ENCODE peak calls at places on chromosomes 16 and 17, in four cellular contexts. T, L, D and W are unnamed samples.

GRCh38 chr16:1145383-1146100 is 7.4 kb upstream of the CACNA1H start:
- DNase-seq in T (no peak), D (no peak), L (no peak), W (no peak)

GRCh38 chr17:41812176-41813038 is at the start of gene FKBP10:
- DNase-seq in T (peak; percentile 95), D (peak; percentile 77), L (peak; percentile 36), W (no peak)

GRCh38 chr17:75514299-75515228 is 773 bp downstream of the CASKIN2 start:
- DNase-seq in D (peak; percentile 50), L (peak; percentile 73), T (peak; percentile 39), W (no peak)

GRCh38 chr17:38600416-38600815 is 5.3 kb downstream of the SRCIN1 start:
- DNase-seq in L (no peak), T (no peak), D (no peak), W (no peak)

GRCh38 chr17:35907691-35908090 is 22.9 kb downstream of the RDM1 start:
- DNase-seq in D (no peak), L (no peak), T (no peak), W (no peak)

GRCh38 chr17:75568412-75569255 is 19.0 kb upstream of the MYO15B start:
- DNase-seq in T (no peak), L (no peak), D (no peak), W (no peak)

GRCh38 chr17:67365762-67366192 is 600 bp downstream of the PSMD12 start:
- DNase-seq in T (peak; percentile 84), D (no peak), L (no peak), W (no peak)

GRCh38 chr16:53356478-53357207 is 77.6 kb upstream of the RBL2 start:
- DNase-seq in T (no peak), L (no peak), D (no peak), W (no peak)

GRCh38 chr17:41734139-41734948 is at the start of gene HAP1:
- DNase-seq in T (peak; percentile 63), L (no peak), D (no peak), W (no peak)

GRCh38 chr17:58204796-58205195 is 12.3 kb downstream of the EPX start:
- DNase-seq in L (no peak), D (no peak), T (no peak), W (no peak)

DNA sequence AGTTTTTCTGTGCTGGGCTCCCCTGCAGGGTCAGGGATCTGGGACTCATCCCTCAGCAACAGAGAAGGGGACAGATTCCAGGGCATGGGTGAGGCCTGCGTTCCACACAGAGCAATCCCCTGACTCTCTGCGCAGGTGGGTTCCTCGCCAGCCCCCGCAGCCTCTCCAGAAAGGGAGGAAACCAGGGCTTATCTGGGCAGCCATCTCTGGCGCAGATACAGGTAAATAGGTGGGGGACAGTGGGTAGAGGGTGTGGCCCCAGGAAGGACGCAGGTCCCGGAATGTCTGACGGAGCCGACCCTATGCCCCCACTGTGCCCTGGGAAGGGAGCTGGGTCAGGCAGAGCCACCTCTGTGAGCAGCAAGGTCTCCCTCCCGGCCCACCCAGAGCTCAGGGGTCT is 23.2 kb downstream of the PIEZO1 start:
- DNase-seq in T (no peak), D (no peak), L (no peak), W (no peak)
- H3K4me1 ChIP-seq in T (peaks cover 80% of the 10 kb centered on the region), D (peaks cover 15% of the 10 kb centered on the region), L (peaks cover 25% of the 10 kb centered on the region), W (peaks cover 51% of the 10 kb centered on the region)

GRCh38 chr16:24908716-24909115 is 63.0 kb downstream of the SLC5A11 start:
- DNase-seq in T (no peak), D (no peak), L (no peak), W (no peak)
- H3K4me1 ChIP-seq in T (no peaks in the 10 kb centered on the region), D (no peaks in the 10 kb centered on the region), L (no peaks in the 10 kb centered on the region), W (no peaks in the 10 kb centered on the region)

GRCh38 chr17:77383613-77384608 is 243.1 kb downstream of the SEC14L1 start:
- DNase-seq in D (peak; percentile 89), T (no peak), L (no peak), W (no peak)
- H3K4me1 ChIP-seq in D (peaks cover 94% of the 10 kb centered on the region), T (peaks cover 68% of the 10 kb centered on the region), L (peaks cover 18% of the 10 kb centered on the region), W (peaks cover 87% of the 10 kb centered on the region)

DNA sequence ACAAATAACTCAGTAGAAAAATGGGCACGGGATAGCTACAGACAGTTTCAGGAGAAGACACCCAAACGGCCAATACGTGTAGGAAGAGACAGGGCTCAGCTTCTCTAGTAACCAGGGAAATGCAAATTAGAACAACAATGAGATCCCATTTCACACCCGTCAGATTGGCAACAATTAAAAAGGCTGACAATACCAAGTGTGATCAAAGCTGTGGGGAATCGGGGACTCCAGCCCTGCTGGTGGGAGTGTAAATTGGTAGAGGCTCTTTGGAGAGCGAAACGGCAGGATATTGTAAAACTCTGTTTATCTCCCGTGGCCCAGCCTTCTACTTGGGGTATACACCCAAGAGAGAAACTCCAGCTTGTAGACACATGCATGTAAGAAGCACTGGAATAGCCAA is 27.6 kb downstream of the MYBBP1A start:
- DNase-seq in T (no peak), L (no peak), D (no peak), W (no peak)
- H3K4me1 ChIP-seq in T (peaks cover 2% of the 10 kb centered on the region), L (no peaks in the 10 kb centered on the region), D (peaks cover 44% of the 10 kb centered on the region), W (no peaks in the 10 kb centered on the region)